ENCODE peak calls at places on chromosomes 7 and 10, in seven cellular contexts. H is left ventricle myocardium inferior, L is astrocyte, T is IMR-90, C is kidney, G is heart left ventricle, V is OCI-LY7. A is an unnamed sample.

GRCh38 chr7:101856488-101857357 is 39.3 kb downstream of the CUX1 start:
- DNase-seq in T (peak), L (peak), G (peak), C (peak), H (peak), V (peak), A (peak)

GRCh38 chr7:35504365-35504764 is 190.6 kb downstream of the HERPUD2 start:
- DNase-seq in C (no peak), G (no peak), T (no peak), V (no peak), L (no peak), H (no peak), A (no peak)

GRCh38 chr10:96413151-96413787 is 54.5 kb upstream of the OPALIN start:
- DNase-seq in V (no peak), T (no peak), L (no peak), H (no peak), G (peak), C (no peak), A (no peak)

GRCh38 chr7:28921822-28922221 is 36.3 kb downstream of the TRIL start:
- DNase-seq in C (no peak), G (peak), L (peak), T (peak), V (peak), H (no peak), A (peak)

GRCh38 chr7:75920431-75921161 is 5.6 kb downstream of the POR start:
- DNase-seq in H (no peak), C (peak), G (no peak), T (no peak), L (peak), V (no peak), A (peak)

GRCh38 chr10:127307338-127307737 is 110.9 kb upstream of the INSYN2A start:
- DNase-seq in L (no peak), H (no peak), V (no peak), C (no peak), T (no peak), G (no peak), A (no peak)

GRCh38 chr7:41993173-41993867 is 243.7 kb downstream of the GLI3 start:
- DNase-seq in H (no peak), T (peak), V (no peak), L (peak), G (no peak), C (no peak), A (peak)

GRCh38 chr7:20532841-20533240 is 82.6 kb upstream of the ABCB5 start:
- DNase-seq in L (peak), G (no peak), C (no peak), H (no peak), V (no peak), T (no peak), A (peak)

GRCh38 chr7:901388-902154 is 25.2 kb downstream of the GET4 start:
- DNase-seq in L (peak), C (peak), V (peak), H (peak), G (peak), T (peak), A (peak)

GRCh38 chr7:20385121-20385520 is 54.4 kb downstream of the ITGB8 start:
- DNase-seq in L (peak), T (peak), C (no peak), H (no peak), G (no peak), V (no peak), A (peak)

GRCh38 chr7:127885843-127886242 is 145.4 kb downstream of the LRRC4 start:
- DNase-seq in T (peak), C (no peak), H (no peak), L (peak), V (no peak), G (peak), A (peak)

GRCh38 chr7:51162724-51163329 is 153.8 kb downstream of the COBL start:
- DNase-seq in C (no peak), H (no peak), T (peak), L (peak), G (peak), V (peak), A (peak)

GRCh38 chr7:157900011-157900410 is 563.2 kb downstream of the DNAJB6 start:
- DNase-seq in C (no peak), V (no peak), G (no peak), L (no peak), T (no peak), H (no peak), A (no peak)

GRCh38 chr10:43205681-43206390 is 61.0 kb downstream of the RASGEF1A start:
- DNase-seq in G (peak), C (peak), T (no peak), V (no peak), H (no peak), L (no peak), A (no peak)

GRCh38 chr10:84138478-84139125 is 707 bp upstream of the GHITM start:
- DNase-seq in H (peak), V (no peak), L (no peak), G (peak), C (no peak), T (peak), A (no peak)

GRCh38 chr7:89857767-89858166 is 296.5 kb upstream of the STEAP1 start:
- DNase-seq in T (no peak), G (no peak), L (no peak), H (no peak), C (no peak), V (no peak), A (no peak)
- H3K4me3 ChIP-seq in T (no peak), G (no peak), L (no peak), H (no peak), C (no peak), V (no peak), A (no peak)

DNA sequence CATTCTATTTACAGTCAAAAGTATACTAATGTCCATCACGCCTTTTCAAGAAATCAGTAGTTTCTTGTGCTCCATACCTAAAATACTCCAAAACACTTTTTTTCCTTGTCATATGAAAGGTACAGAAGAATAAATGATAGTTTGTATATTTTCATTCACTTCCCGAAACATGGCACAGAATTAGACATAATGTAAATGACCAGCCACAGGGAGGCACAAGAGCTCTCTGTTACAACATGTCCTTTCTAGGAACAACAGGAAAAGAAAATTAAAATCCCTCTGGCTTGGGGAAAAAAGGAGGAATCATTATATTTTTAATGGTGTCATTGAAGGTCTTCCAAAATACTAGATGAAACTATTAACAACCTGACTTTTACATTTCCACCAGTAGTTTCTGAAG is 331.2 kb downstream of the ACTR3B start:
- DNase-seq in C (no peak), T (no peak), G (no peak), V (no peak), L (no peak), H (no peak), A (no peak)
- TF ChIP-seq CTCF in C (no peak), T (no peak), G (no peak), V (no peak), L (no peak), H (no peak), A (no peak)

GRCh38 chr10:124389613-124390361 is 28.9 kb downstream of the OAT start:
- DNase-seq in H (no peak), G (no peak), V (no peak), T (no peak), C (peak), L (no peak), A (no peak)
- H3K4me3 ChIP-seq in H (peak), G (peak), V (peak), T (peak), C (no peak), L (no peak), A (no peak)

GRCh38 chr10:92184977-92185376 is 105.9 kb downstream of the CPEB3 start:
- DNase-seq in L (no peak), G (no peak), T (no peak), C (no peak), V (no peak), H (no peak), A (no peak)

GRCh38 chr10:92177546-92177945 is 113.3 kb downstream of the CPEB3 start:
- DNase-seq in L (no peak), H (no peak), C (no peak), G (no peak), V (no peak), T (peak), A (peak)

GRCh38 chr10:92180326-92180881 is 110.5 kb downstream of the CPEB3 start:
- DNase-seq in T (no peak), G (no peak), C (no peak), L (no peak), V (no peak), H (no peak), A (no peak)

GRCh38 chr10:92183199-92183598 is 107.7 kb downstream of the CPEB3 start:
- DNase-seq in G (no peak), L (no peak), T (no peak), H (no peak), C (no peak), V (no peak), A (no peak)

GRCh38 chr10:92181575-92181974 is 109.3 kb downstream of the CPEB3 start:
- DNase-seq in L (no peak), V (peak), H (no peak), G (no peak), C (no peak), T (no peak), A (peak)
- TF ChIP-seq CTCF in L (peak), V (peak), H (peak), G (peak), C (no peak), T (peak), A (peak)

GRCh38 chr10:5449823-5450222 is 37.5 kb downstream of the NET1 start:
- DNase-seq in H (no peak), T (peak), C (no peak), V (no peak), G (no peak), L (peak), A (peak)

GRCh38 chr10:5450605-5451384 is 38.4 kb downstream of the NET1 start:
- DNase-seq in L (no peak), V (no peak), C (no peak), H (no peak), G (no peak), T (no peak), A (peak)

GRCh38 chr10:5447611-5448071 is 35.3 kb downstream of the NET1 start:
- DNase-seq in T (peak), V (peak), H (no peak), C (no peak), G (no peak), L (no peak), A (no peak)

GRCh38 chr10:5448333-5449048 is 36.1 kb downstream of the NET1 start:
- DNase-seq in V (no peak), H (no peak), G (no peak), C (no peak), T (no peak), L (no peak), A (no peak)

GRCh38 chr10:5449227-5449626 is 36.9 kb downstream of the NET1 start:
- DNase-seq in L (no peak), V (no peak), H (no peak), T (no peak), G (no peak), C (no peak), A (no peak)
- H3K4me3 ChIP-seq in L (peak), V (no peak), H (peak), T (peak), G (peak), C (peak), A (peak)

DNA sequence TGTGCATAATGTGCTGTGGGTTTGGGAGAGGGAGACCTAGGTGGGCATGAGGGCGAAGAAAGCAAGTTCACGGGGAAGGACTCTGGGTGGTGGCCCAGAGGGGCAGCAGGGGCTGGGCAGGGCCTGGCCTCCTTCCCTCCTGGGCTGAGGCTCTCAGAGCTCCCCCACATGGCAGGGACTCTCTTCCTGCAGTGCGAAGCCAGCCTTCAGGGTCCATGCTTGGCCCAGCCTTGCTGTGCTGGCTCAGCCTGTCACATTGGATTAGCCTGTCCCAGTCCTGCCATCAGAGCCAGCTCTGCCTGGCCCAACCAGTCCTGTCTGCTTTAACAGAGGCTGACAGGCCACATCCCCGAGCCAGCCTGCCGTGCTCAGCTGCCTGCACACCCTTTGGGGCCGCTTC is 20.4 kb upstream of the ZNF488 start:
- DNase-seq in C (peak), T (no peak), G (no peak), V (no peak), H (no peak), L (no peak), A (no peak)
- TF ChIP-seq CTCF in C (no peak), T (no peak), G (no peak), V (no peak), H (no peak), L (no peak), A (no peak)

DNA sequence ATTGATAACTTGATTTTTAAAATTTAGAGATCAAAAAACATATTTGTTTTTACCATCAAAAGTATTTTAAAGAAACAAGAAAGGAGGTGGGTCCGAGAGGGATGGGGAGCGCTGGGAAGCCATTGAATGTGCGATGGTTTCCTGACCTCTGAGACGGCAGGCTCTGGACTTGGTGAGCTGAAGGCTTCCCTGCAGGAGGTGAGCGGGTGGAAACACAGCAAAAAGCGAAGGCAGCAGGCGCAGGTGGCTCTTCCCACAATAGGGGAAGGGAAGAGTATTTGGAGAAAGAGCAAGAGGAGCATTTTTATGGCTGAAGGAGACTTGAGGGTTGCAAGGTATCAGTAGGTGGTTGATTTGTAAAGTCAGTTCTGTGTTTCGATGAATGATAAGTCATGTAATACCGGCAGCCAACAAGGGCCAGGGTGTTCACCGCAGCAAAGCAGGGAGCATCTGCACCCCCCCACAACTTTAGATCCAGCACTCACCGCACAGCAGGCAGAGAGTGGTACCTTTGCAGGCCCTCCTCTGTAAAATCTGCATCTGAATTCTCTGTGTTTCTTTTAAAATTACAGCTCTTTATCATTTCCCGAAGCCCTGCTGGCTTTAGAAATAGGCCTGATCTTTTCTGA is 10.5 kb downstream of the C10orf53 start:
- DNase-seq in G (no peak), H (no peak), T (no peak), V (no peak), L (no peak), C (no peak), A (no peak)
- H3K4me3 ChIP-seq in G (no peak), H (no peak), T (no peak), V (no peak), L (no peak), C (no peak), A (no peak)

A was measured in fibroblast of pulmonary artery.